ENCODE peak calls at places on chromosome 10, in four cellular contexts. O is K562, C is HCT116, T is HepG2. Q is an unnamed sample.

GRCh38 chr10:34102917-34103506 is 712.1 kb downstream of the PARD3 start:
- DNase-seq in O (no peak), C (no peak), T (no peak), Q (peak)

GRCh38 chr10:84510121-84510520 is 181.7 kb downstream of the CCSER2 start:
- DNase-seq in O (no peak), C (no peak), T (no peak), Q (no peak)

GRCh38 chr10:17445400-17445998 is 8.9 kb downstream of the ST8SIA6 start:
- DNase-seq in O (no peak), C (no peak), T (no peak), Q (no peak)

GRCh38 chr10:53749439-53749838 is 976.9 kb upstream of the MBL2 start:
- DNase-seq in O (no peak), C (no peak), T (no peak), Q (no peak)

GRCh38 chr10:86357676-86358075 is 8.9 kb downstream of the GRID1 start:
- DNase-seq in O (no peak), C (no peak), T (no peak), Q (no peak)

GRCh38 chr10:61623101-61623500 is 39.6 kb upstream of the CABCOCO1 start:
- DNase-seq in O (no peak), C (no peak), T (no peak), Q (no peak)

GRCh38 chr10:114605155-114605797 is 52.8 kb downstream of the ABLIM1 start:
- DNase-seq in O (no peak), C (no peak), T (peak), Q (no peak)

GRCh38 chr10:126119591-126119990 is 223.2 kb downstream of the FANK1 start:
- DNase-seq in O (no peak), C (no peak), T (no peak), Q (no peak)

GRCh38 chr10:132974886-132975881 is 32.8 kb upstream of the CFAP46 start:
- DNase-seq in O (no peak), C (no peak), T (no peak), Q (no peak)

GRCh38 chr10:75400163-75400768 is 1.3 kb downstream of the ZNF503 start:
- DNase-seq in O (no peak), C (no peak), T (no peak), Q (peak)

GRCh38 chr10:99532687-99533495 is at the start of gene NKX2-3:
- DNase-seq in O (peak), C (no peak), T (no peak), Q (peak)

GRCh38 chr10:34885901-34886300 is 70.8 kb upstream of the PARD3 start:
- DNase-seq in O (no peak), C (no peak), T (no peak), Q (no peak)

GRCh38 chr10:12561720-12562119 is 212.4 kb downstream of the CAMK1D start:
- DNase-seq in O (no peak), C (no peak), T (no peak), Q (no peak)

GRCh38 chr10:5891009-5891408 is 966 bp downstream of the FBH1 start:
- DNase-seq in O (no peak), C (no peak), T (no peak), Q (no peak)

GRCh38 chr10:3496138-3496537 is 288.9 kb downstream of the KLF6 start:
- DNase-seq in O (no peak), C (no peak), T (no peak), Q (no peak)

GRCh38 chr10:34434119-34434594 is 380.9 kb downstream of the PARD3 start:
- DNase-seq in O (no peak), C (no peak), T (no peak), Q (no peak)

GRCh38 chr10:46307281-46308112 is 20.7 kb downstream of the ANTXRL start:
- DNase-seq in O (no peak), C (no peak), T (no peak), Q (no peak)

GRCh38 chr10:67783576-67784294 is 54.3 kb downstream of the DNAJC12 start:
- DNase-seq in O (no peak), C (no peak), T (no peak), Q (no peak)

GRCh38 chr10:56646301-56646700 is 285.2 kb upstream of the ZWINT start:
- DNase-seq in O (no peak), C (no peak), T (no peak), Q (no peak)

GRCh38 chr10:125482108-125482507 is 200.9 kb downstream of the TEX36 start:
- DNase-seq in O (no peak), C (no peak), T (no peak), Q (no peak)

GRCh38 chr10:6543431-6544005 is 36.6 kb downstream of the PRKCQ start:
- DNase-seq in O (no peak), C (no peak), T (no peak), Q (no peak)

GRCh38 chr10:33461295-33461640 is 126.8 kb upstream of the NRP1 start:
- DNase-seq in O (no peak), C (no peak), T (no peak), Q (no peak)

GRCh38 chr10:133044502-133044901 is 43.2 kb upstream of the ADGRA1 start:
- DNase-seq in O (no peak), C (no peak), T (no peak), Q (no peak)

GRCh38 chr10:94310369-94310768 is 52.4 kb downstream of the NOC3L start:
- DNase-seq in O (no peak), C (no peak), T (peak), Q (no peak)

GRCh38 chr10:94315975-94316464 is 46.7 kb downstream of the NOC3L start:
- DNase-seq in O (no peak), C (no peak), T (peak), Q (no peak)

GRCh38 chr10:94320285-94320914 is 42.3 kb downstream of the NOC3L start:
- DNase-seq in O (peak), C (peak), T (peak), Q (peak)

GRCh38 chr10:94314913-94315545 is 47.7 kb downstream of the NOC3L start:
- DNase-seq in O (no peak), C (no peak), T (peak), Q (peak)
- TF ChIP-seq ELF1 in O (no peak), C (no peak), T (no peak), Q (no peak)

GRCh38 chr10:110336111-110336721 is 31.5 kb upstream of the SMNDC1 start:
- DNase-seq in O (no peak), C (no peak), T (no peak), Q (peak)
- TF ChIP-seq ELF1 in O (no peak), C (no peak), T (no peak), Q (peak)

GRCh38 chr10:104231784-104232612 is at the start of gene CFAP43:
- DNase-seq in O (peak), C (peak), T (peak), Q (peak)

GRCh38 chr10:104232613-104233102 is 494 bp upstream of the CFAP43 start:
- DNase-seq in O (no peak), C (no peak), T (peak), Q (no peak)

GRCh38 chr10:104235801-104236200 is 3.6 kb upstream of the CFAP43 start:
- DNase-seq in O (no peak), C (no peak), T (no peak), Q (no peak)

GRCh38 chr10:104233817-104234216 is 1.7 kb upstream of the CFAP43 start:
- DNase-seq in O (no peak), C (no peak), T (peak), Q (no peak)

GRCh38 chr10:104234934-104235333 is 2.8 kb upstream of the CFAP43 start:
- DNase-seq in O (no peak), C (no peak), T (no peak), Q (no peak)
- TF ChIP-seq ELF1 in O (no peak), C (no peak), T (no peak), Q (no peak)

DNA sequence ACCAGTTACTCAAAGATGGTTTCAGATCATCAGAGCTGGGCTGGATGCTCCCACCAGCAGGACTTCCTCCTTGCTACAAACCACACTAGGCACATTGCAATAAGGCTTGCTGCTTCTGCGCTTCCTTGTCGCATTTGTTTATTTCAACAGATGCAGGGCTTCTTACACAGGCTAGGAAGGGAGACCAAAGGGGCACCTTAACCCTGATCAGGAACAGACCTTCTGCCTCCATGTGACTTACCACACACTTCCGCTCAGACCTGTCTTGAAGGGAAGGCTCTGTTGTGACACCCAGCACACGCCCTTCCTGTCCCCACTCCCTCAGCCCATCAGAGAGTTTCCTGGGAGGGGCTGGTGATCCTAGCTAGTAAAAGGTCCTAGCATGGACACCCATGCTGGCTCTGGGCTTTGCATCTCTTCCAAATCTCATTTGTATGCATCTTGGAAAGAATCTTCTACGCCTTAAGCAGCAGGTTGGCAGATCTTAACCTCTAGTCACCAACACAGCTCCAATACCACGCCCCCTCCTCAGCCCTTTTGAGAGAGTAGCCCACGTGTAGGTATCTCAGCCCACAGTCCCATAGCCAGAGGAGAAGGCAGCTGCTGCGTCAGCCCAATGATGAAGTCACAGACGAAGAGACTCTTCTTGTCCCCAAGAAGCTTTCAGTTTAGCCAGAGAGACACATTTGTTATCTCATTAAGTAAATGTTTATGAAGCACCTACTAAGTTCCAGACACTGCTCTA is 47.1 kb upstream of the SVIL start:
- DNase-seq in O (no peak), C (no peak), T (no peak), Q (no peak)
- TF ChIP-seq ELF1 in O (no peak), C (no peak), T (no peak), Q (no peak)

GRCh38 chr10:101570764-101571572 is 17.1 kb downstream of the POLL start:
- DNase-seq in O (no peak), C (no peak), T (no peak), Q (peak)
- TF ChIP-seq ELF1 in O (no peak), C (no peak), T (no peak), Q (no peak)

DNA sequence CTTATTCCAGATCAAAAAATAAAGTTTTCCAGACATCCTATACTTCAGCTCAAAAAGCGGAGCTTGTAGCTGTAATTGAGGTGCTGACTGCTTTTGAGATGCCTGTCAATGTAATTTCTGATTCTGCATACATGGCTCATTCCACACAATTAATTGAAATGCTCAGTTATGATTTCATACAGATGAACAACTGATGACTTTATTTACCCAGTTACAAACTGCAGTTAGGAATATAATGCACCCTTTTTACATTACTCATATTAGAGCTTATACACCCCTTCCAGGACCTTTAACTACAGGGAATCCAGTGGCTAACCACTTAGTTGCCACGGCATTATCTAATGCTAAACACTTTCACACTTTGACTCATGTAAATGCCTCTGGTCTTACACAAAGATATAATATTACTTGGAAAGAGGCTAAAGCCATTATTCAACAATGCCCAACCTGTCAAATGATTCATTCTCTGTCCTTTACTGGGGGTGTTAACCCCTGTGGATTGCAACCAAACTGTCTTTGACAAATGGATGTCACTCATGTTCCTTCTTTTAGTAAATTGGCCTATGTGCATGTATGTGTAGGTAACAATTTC is 147.3 kb downstream of the ZNF33B start:
- DNase-seq in O (no peak), C (no peak), T (no peak), Q (no peak)
- TF ChIP-seq ELF1 in O (no peak), C (no peak), T (no peak), Q (no peak)

DNA sequence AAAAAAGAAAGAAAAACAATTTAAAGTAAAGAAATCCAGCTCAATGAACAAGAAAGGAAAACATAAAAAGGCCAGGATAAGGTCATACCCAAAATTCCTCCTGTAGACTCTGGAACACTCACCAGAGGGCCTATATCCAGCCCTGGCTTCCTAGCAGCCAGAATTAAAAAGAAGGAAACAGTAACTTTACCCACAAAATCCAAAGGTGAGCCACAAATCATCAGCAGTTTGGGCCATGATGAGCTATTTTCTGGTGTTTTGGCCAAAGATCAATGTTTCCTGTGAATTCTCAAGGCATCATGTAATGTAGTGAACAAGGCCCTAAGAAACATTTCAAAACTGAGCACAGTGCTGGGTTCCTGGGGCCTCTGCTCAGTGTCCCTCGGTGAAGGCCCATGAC is 87.8 kb downstream of the LARP4B start:
- DNase-seq in O (no peak), C (no peak), T (no peak), Q (no peak)
- TF ChIP-seq ELF1 in O (no peak), C (no peak), T (no peak), Q (no peak)

GRCh38 chr10:36534471-36535002 is 590.9 kb upstream of the ANKRD30A start:
- DNase-seq in O (no peak), C (no peak), T (no peak), Q (no peak)
- TF ChIP-seq ELF1 in O (no peak), C (no peak), T (no peak), Q (no peak)